ENCODE peak calls at places on chromosomes 1 and 21, in seven cellular contexts. O is stimulated activated CD4-positive, alpha-beta T cell treated with anti-CD3 and anti-CD28 coated beads, Interleukin-2, amount 100 ng/mL, for 24 hours; S is NCI-H345; C is cerebellar cortex; M is AG09319; N is pons; W is astrocyte. Y is an unnamed sample.

GRCh38 chr1:26094677-26095383 is 16.8 kb upstream of the PDIK1L start:
- DNase-seq in M (no peak), S (peak; percentile 57), W (no peak), N (no peak), C (no peak), O (no peak), Y (no peak)

GRCh38 chr1:205927247-205927646 is 16.0 kb downstream of the SLC26A9 start:
- DNase-seq in O (no peak), W (no peak), S (no peak), M (no peak), C (no peak), N (no peak), Y (peak; percentile 8)

GRCh38 chr1:83114136-83114834 is 884.6 kb downstream of the TTLL7 start:
- DNase-seq in C (no peak), W (no peak), N (no peak), S (no peak), O (no peak), M (no peak), Y (no peak)

GRCh38 chr1:200938955-200939354 is 44.3 kb downstream of the INAVA start:
- DNase-seq in O (no peak), M (no peak), N (no peak), S (no peak), C (no peak), W (no peak), Y (no peak)

GRCh38 chr1:21664806-21665588 is 4.2 kb downstream of the RAP1GAP start:
- DNase-seq in O (no peak), W (no peak), N (no peak), M (no peak), S (no peak), C (no peak), Y (no peak)

GRCh38 chr1:202086579-202087350 is 36.0 kb upstream of the GPR37L1 start:
- DNase-seq in M (no peak), N (peak; percentile 12), O (no peak), S (peak; percentile 65), C (no peak), W (no peak), Y (peak; percentile 65)

GRCh38 chr1:234769284-234769998 is 159.5 kb upstream of the IRF2BP2 start:
- DNase-seq in N (no peak), W (no peak), O (no peak), C (peak; percentile 68), M (no peak), S (no peak), Y (no peak)

GRCh38 chr1:55735110-55735509 is 519.9 kb upstream of the USP24 start:
- DNase-seq in S (no peak), O (no peak), N (peak; percentile 2), C (no peak), M (no peak), W (no peak), Y (no peak)

GRCh38 chr21:19256934-19257660 is 853.5 kb upstream of the TMPRSS15 start:
- DNase-seq in S (no peak), O (no peak), W (no peak), C (no peak), N (no peak), M (no peak), Y (no peak)

GRCh38 chr1:177170756-177171535 is at the start of gene BRINP2:
- DNase-seq in C (peak; percentile 93), W (peak; percentile 22), S (peak; percentile 83), N (peak; percentile 87), M (no peak), O (no peak), Y (no peak)

GRCh38 chr1:28885472-28885877 is 28.9 kb upstream of the EPB41 start:
- DNase-seq in M (no peak), W (no peak), C (no peak), O (no peak), S (no peak), N (no peak), Y (no peak)

GRCh38 chr1:54814148-54814498 is 13.0 kb upstream of the TTC22 start:
- DNase-seq in S (no peak), W (no peak), M (no peak), N (no peak), O (no peak), C (no peak), Y (peak; percentile 85)

GRCh38 chr21:16942703-16943102 is 570.1 kb upstream of the CXADR start:
- DNase-seq in N (no peak), S (no peak), M (no peak), O (no peak), C (peak; percentile 20), W (peak; percentile 8), Y (no peak)